ENCODE peak calls at places on chromosomes 7 and 10, in seven cellular contexts. X is Kasumi-1, V is NAMALWA, R is mammary epithelial cell, N is NCI-H2081, C is left ventricle myocardium superior, L is LHCN-M2. P is an unnamed sample.

GRCh38 chr7:151844080-151844827 is 32.7 kb downstream of the PRKAG2 start:
- DNase-seq in X (no peak), V (no peak), R (no peak), N (no peak), C (no peak), L (peak; percentile 84), P (no peak)

GRCh38 chr10:80590585-80591125 is 53.0 kb downstream of the SH2D4B start:
- DNase-seq in X (no peak), V (no peak), R (peak; percentile 83), N (no peak), C (no peak), L (no peak), P (no peak)

GRCh38 chr10:131205556-131205955 is 106.0 kb downstream of the TCERG1L start:
- DNase-seq in X (no peak), V (no peak), R (no peak), N (no peak), C (no peak), L (no peak), P (no peak)

GRCh38 chr7:157318015-157318706 is 18.6 kb upstream of the DNAJB6 start:
- DNase-seq in X (peak; percentile 91), V (no peak), R (peak; percentile 90), N (no peak), C (no peak), L (no peak), P (peak; percentile 64)

GRCh38 chr10:7218974-7219373 is 191.9 kb downstream of the SFMBT2 start:
- DNase-seq in X (peak; percentile 9), V (peak; percentile 5), R (no peak), N (no peak), C (no peak), L (no peak), P (no peak)

GRCh38 chr7:150313870-150314269 is 9.3 kb upstream of the LRRC61 start:
- DNase-seq in X (no peak), V (no peak), R (no peak), N (no peak), C (no peak), L (no peak), P (no peak)

GRCh38 chr10:81007872-81008271 is 470.2 kb downstream of the SH2D4B start:
- DNase-seq in X (no peak), V (no peak), R (no peak), N (no peak), C (no peak), L (no peak), P (no peak)

GRCh38 chr7:84529480-84530205 is 335.1 kb upstream of the SEMA3A start:
- DNase-seq in X (no peak), V (no peak), R (peak; percentile 75), N (no peak), C (no peak), L (peak; percentile 88), P (no peak)

GRCh38 chr10:45627412-45628048 is 45.0 kb downstream of the ZFAND4 start:
- DNase-seq in X (no peak), V (no peak), R (no peak), N (no peak), C (peak; percentile 53), L (no peak), P (no peak)

GRCh38 chr7:2926120-2926897 is 82.2 kb upstream of the GNA12 start:
- DNase-seq in X (no peak), V (no peak), R (no peak), N (no peak), C (peak; percentile 5), L (no peak), P (no peak)

GRCh38 chr10:17031656-17032630 is 97.7 kb downstream of the CUBN start:
- DNase-seq in X (peak; percentile 8), V (no peak), R (no peak), N (peak; percentile 14), C (no peak), L (no peak), P (no peak)

GRCh38 chr10:131870831-131871672 is 29.8 kb upstream of the PPP2R2D start:
- DNase-seq in X (no peak), V (no peak), R (no peak), N (no peak), C (no peak), L (peak; percentile 16), P (no peak)

GRCh38 chr10:24691113-24691512 is 32.6 kb downstream of the ARHGAP21 start:
- DNase-seq in X (no peak), V (no peak), R (no peak), N (no peak), C (no peak), L (peak; percentile 59), P (no peak)

GRCh38 chr10:72702868-72703581 is 11.1 kb downstream of the MCU start:
- DNase-seq in X (no peak), V (peak; percentile 4), R (no peak), N (no peak), C (no peak), L (peak; percentile 57), P (peak; percentile 51)

GRCh38 chr10:22481687-22482539 is 136.6 kb downstream of the SPAG6 start:
- DNase-seq in X (no peak), V (no peak), R (peak; percentile 17), N (no peak), C (no peak), L (peak; percentile 26), P (no peak)

GRCh38 chr10:27893320-27894014 is 105.4 kb downstream of the ODAD2 start:
- DNase-seq in X (no peak), V (no peak), R (peak; percentile 47), N (no peak), C (no peak), L (no peak), P (no peak)

GRCh38 chr7:38318803-38319416 is 45.5 kb upstream of the TARP start:
- DNase-seq in X (peak; percentile 94), V (peak; percentile 82), R (peak; percentile 52), N (peak; percentile 75), C (no peak), L (peak; percentile 67), P (peak; percentile 78)

GRCh38 chr10:120750167-120750566 is 101.0 kb upstream of the WDR11 start:
- DNase-seq in X (peak; percentile 51), V (peak; percentile 12), R (no peak), N (no peak), C (no peak), L (no peak), P (no peak)

GRCh38 chr10:102546606-102547310 is 43.0 kb downstream of the SUFU start:
- DNase-seq in X (peak; percentile 76), V (no peak), R (no peak), N (no peak), C (no peak), L (no peak), P (no peak)

GRCh38 chr10:132847416-132847777 is 61.5 kb upstream of the NKX6-2 start:
- DNase-seq in X (no peak), V (no peak), R (no peak), N (no peak), C (no peak), L (no peak), P (no peak)

GRCh38 chr10:116316533-116316932 is 7.7 kb upstream of the CCDC172 start:
- DNase-seq in X (no peak), V (peak; percentile 5), R (no peak), N (no peak), C (no peak), L (peak; percentile 58), P (no peak)

GRCh38 chr7:142716596-142716995 is 32.7 kb upstream of the PRSS1 start:
- DNase-seq in X (peak; percentile 78), V (no peak), R (no peak), N (no peak), C (no peak), L (no peak), P (no peak)

GRCh38 chr10:101619983-101620382 is 31.9 kb downstream of the DPCD start:
- DNase-seq in X (no peak), V (no peak), R (no peak), N (no peak), C (no peak), L (no peak), P (no peak)

GRCh38 chr10:89659185-89660131 is 14.4 kb upstream of the PANK1 start:
- DNase-seq in X (no peak), V (no peak), R (no peak), N (no peak), C (no peak), L (peak; percentile 73), P (peak; percentile 17)

GRCh38 chr10:125158528-125159485 is 1.6 kb downstream of the CTBP2 start:
- DNase-seq in X (peak; percentile 76), V (peak; percentile 14), R (peak; percentile 56), N (peak; percentile 47), C (peak; percentile 80), L (peak; percentile 53), P (no peak)

GRCh38 chr7:64630496-64630895 is 35.4 kb upstream of the ZNF107 start:
- DNase-seq in X (peak; percentile 56), V (peak; percentile 81), R (no peak), N (no peak), C (no peak), L (peak; percentile 24), P (no peak)

GRCh38 chr7:44537442-44537841 is 3.7 kb downstream of the NPC1L1 start:
- DNase-seq in X (no peak), V (no peak), R (no peak), N (no peak), C (no peak), L (no peak), P (no peak)

GRCh38 chr10:99658622-99659030 is 683 bp upstream of the ENTPD7 start:
- DNase-seq in X (no peak), V (no peak), R (peak; percentile 71), N (peak; percentile 22), C (peak; percentile 42), L (peak; percentile 26), P (peak; percentile 38)

GRCh38 chr7:92425311-92425947 is 21.9 kb upstream of the GATAD1 start:
- DNase-seq in X (no peak), V (no peak), R (no peak), N (no peak), C (no peak), L (no peak), P (peak; percentile 41)

GRCh38 chr10:66964946-66965345 is 39.1 kb downstream of the LRRTM3 start:
- DNase-seq in X (no peak), V (no peak), R (no peak), N (no peak), C (no peak), L (no peak), P (no peak)

GRCh38 chr7:128167316-128167691 is 73.8 kb upstream of the LEP start:
- DNase-seq in X (no peak), V (no peak), R (peak; percentile 52), N (peak; percentile 83), C (no peak), L (peak; percentile 59), P (no peak)

GRCh38 chr10:86411281-86411841 is 44.8 kb upstream of the GRID1 start:
- DNase-seq in X (peak; percentile 98), V (peak; percentile 82), R (no peak), N (no peak), C (no peak), L (no peak), P (peak; percentile 81)

GRCh38 chr10:3852147-3852904 is 67.3 kb upstream of the KLF6 start:
- DNase-seq in X (peak; percentile 75), V (no peak), R (peak; percentile 100), N (peak; percentile 59), C (peak; percentile 46), L (peak; percentile 95), P (peak; percentile 91)

GRCh38 chr10:116984202-116984993 is 20.6 kb downstream of the SHTN1 start:
- DNase-seq in X (no peak), V (no peak), R (no peak), N (no peak), C (no peak), L (no peak), P (no peak)

GRCh38 chr7:158781217-158781975 is 47.9 kb downstream of the ESYT2 start:
- DNase-seq in X (no peak), V (no peak), R (no peak), N (no peak), C (no peak), L (no peak), P (no peak)

GRCh38 chr7:55931421-55932151 is 20.1 kb upstream of the MRPS17 start:
- DNase-seq in X (no peak), V (no peak), R (no peak), N (no peak), C (no peak), L (no peak), P (no peak)

GRCh38 chr7:156079156-156079555 is 266.9 kb upstream of the SHH start:
- DNase-seq in X (no peak), V (no peak), R (no peak), N (no peak), C (no peak), L (no peak), P (no peak)

GRCh38 chr10:107317592-107317991 is 153.1 kb upstream of the SORCS1 start:
- DNase-seq in X (no peak), V (no peak), R (no peak), N (no peak), C (no peak), L (no peak), P (no peak)